ENCODE peak calls at places on chromosomes 5 and 9, in six cellular contexts. R is H1, I is endothelial cell of umbilical vein, O is HCT116, E is HepG2, C is K562. T is an unnamed sample.

GRCh38 chr5:68683632-68684035 is 410.2 kb upstream of the SLC30A5 start:
- DNase-seq in E (no peak), R (no peak), I (no peak), O (peak), C (no peak), T (no peak)

GRCh38 chr9:26165426-26165825 is 487.2 kb upstream of the TUSC1 start:
- DNase-seq in R (no peak), C (no peak), I (no peak), E (no peak), O (no peak), T (no peak)

GRCh38 chr5:134524826-134525686 is at the start of gene JADE2:
- DNase-seq in I (peak), C (peak), O (no peak), E (peak), R (no peak), T (peak)

GRCh38 chr5:14406554-14406849 is 175.1 kb upstream of the OTULINL start:
- DNase-seq in E (no peak), R (no peak), I (peak), C (no peak), O (no peak), T (no peak)

GRCh38 chr9:134171316-134172197 is 7.2 kb upstream of the RNU6ATAC start:
- DNase-seq in C (no peak), O (no peak), R (no peak), E (no peak), I (no peak), T (no peak)

GRCh38 chr5:17805426-17805825 is 171.2 kb downstream of the TAF11L14 start:
- DNase-seq in C (no peak), I (peak), E (no peak), R (no peak), O (no peak), T (no peak)

GRCh38 chr9:8604201-8604600 is 804.6 kb upstream of the DMAC1 start:
- DNase-seq in E (no peak), O (no peak), C (no peak), R (no peak), I (no peak), T (no peak)

GRCh38 chr9:133514475-133515239 is 10.1 kb downstream of the MYMK start:
- DNase-seq in E (no peak), I (no peak), O (no peak), C (no peak), R (no peak), T (no peak)

GRCh38 chr5:96902876-96903275 is 26.6 kb downstream of the ERAP2 start:
- DNase-seq in R (no peak), C (no peak), O (no peak), I (no peak), E (no peak), T (no peak)

GRCh38 chr5:169112016-169112415 is 188.9 kb downstream of the SLIT3 start:
- DNase-seq in C (no peak), I (no peak), R (no peak), O (no peak), E (no peak), T (no peak)

GRCh38 chr9:6538666-6539071 is 106.9 kb downstream of the GLDC start:
- DNase-seq in I (no peak), R (no peak), C (no peak), E (no peak), O (no peak), T (no peak)

GRCh38 chr5:59246470-59247250 is 646.9 kb downstream of the PDE4D start:
- DNase-seq in O (no peak), E (no peak), R (no peak), C (no peak), I (no peak), T (no peak)

GRCh38 chr5:17990168-17990567 is 355.9 kb downstream of the TAF11L14 start:
- DNase-seq in C (no peak), R (no peak), I (no peak), O (no peak), E (no peak), T (no peak)

GRCh38 chr9:131273791-131274673 is 2.3 kb downstream of the FAM78A start:
- DNase-seq in E (no peak), R (no peak), O (no peak), I (peak), C (peak), T (no peak)

GRCh38 chr9:16970321-16970720 is 99.9 kb upstream of the BNC2 start:
- DNase-seq in E (no peak), C (no peak), O (no peak), R (no peak), I (no peak), T (no peak)

GRCh38 chr5:127957183-127957582 is 126.4 kb upstream of the SLC12A2 start:
- DNase-seq in O (no peak), E (peak), I (peak), R (no peak), C (no peak), T (no peak)

GRCh38 chr5:145824040-145824439 is 11.1 kb downstream of the PRELID2 start:
- DNase-seq in I (no peak), R (no peak), O (no peak), C (no peak), E (no peak), T (no peak)

GRCh38 chr9:33818167-33818831 is 1.3 kb downstream of the UBE2R2 start:
- DNase-seq in C (no peak), R (no peak), O (no peak), E (peak), I (no peak), T (no peak)

GRCh38 chr9:14353222-14354056 is 39.5 kb upstream of the NFIB start:
- DNase-seq in I (peak), O (peak), E (peak), C (peak), R (no peak), T (peak)

GRCh38 chr5:167802755-167803431 is 488.6 kb upstream of the WWC1 start:
- DNase-seq in E (no peak), R (peak), I (no peak), O (no peak), C (no peak), T (peak)

GRCh38 chr5:71533614-71534013 is 53.5 kb upstream of the MCCC2 start:
- DNase-seq in O (peak), E (no peak), C (no peak), R (no peak), I (peak), T (no peak)

GRCh38 chr9:3968891-3969290 is 331.0 kb downstream of the GLIS3 start:
- DNase-seq in I (no peak), R (no peak), C (no peak), O (peak), E (peak), T (no peak)

GRCh38 chr9:98550206-98550820 is 158.4 kb downstream of the GABBR2 start:
- DNase-seq in I (no peak), C (no peak), R (no peak), E (no peak), O (no peak), T (no peak)
- TF ChIP-seq POLR2AphosphoS5 in I (no peak), C (no peak), R (no peak), E (no peak), O (no peak), T (no peak)

GRCh38 chr5:132754947-132755346 is 7.7 kb downstream of the CCNI2 start:
- DNase-seq in R (no peak), E (peak), O (no peak), I (peak), C (no peak), T (peak)
- TF ChIP-seq EZH2 in R (no peak), E (no peak), O (no peak), I (no peak), C (no peak), T (no peak)

DNA sequence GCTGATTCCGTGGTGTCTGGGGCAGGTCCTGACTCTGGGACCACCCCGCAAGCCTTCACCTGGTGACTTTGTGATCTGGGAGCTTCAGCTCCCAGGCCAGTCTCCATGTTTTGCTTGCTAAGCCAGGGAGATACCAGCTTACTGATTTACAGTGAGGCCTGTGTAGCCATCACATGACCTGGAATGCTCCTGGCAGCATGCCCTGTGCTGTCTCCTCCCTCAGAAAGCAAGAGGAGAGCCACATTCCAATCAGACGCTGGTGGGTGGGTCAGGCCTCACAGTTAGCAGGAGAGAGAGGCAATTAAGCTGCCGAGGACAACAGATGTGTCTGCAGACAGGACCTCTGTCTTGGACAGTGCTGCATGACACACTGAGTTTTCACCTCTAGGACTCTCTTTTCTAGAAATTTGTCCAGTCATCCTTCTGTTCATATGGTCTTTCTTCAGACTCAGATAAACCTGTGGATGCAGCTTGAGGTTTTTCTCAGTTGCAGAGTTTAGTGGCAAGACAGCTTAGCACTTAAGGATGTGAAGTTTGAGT is 24.4 kb upstream of the GRPEL2 start:
- DNase-seq in R (no peak), O (peak), I (peak), C (peak), E (peak), T (peak)
- TF ChIP-seq POLR2AphosphoS5 in R (no peak), O (peak), I (no peak), C (peak), E (peak), T (no peak)

GRCh38 chr5:84382363-84383295 is 2.1 kb downstream of the EDIL3 start:
- DNase-seq in R (no peak), C (no peak), O (no peak), E (no peak), I (peak), T (peak)

GRCh38 chr5:84385705-84386104 is 1.0 kb upstream of the EDIL3 start:
- DNase-seq in R (no peak), E (no peak), C (no peak), I (no peak), O (no peak), T (no peak)

GRCh38 chr5:84384604-84385575 is at the start of gene EDIL3:
- DNase-seq in I (peak), O (no peak), E (no peak), R (no peak), C (no peak), T (peak)

GRCh38 chr5:84383296-84383815 is 1.3 kb downstream of the EDIL3 start:
- DNase-seq in O (no peak), I (no peak), C (no peak), R (no peak), E (no peak), T (no peak)

DNA sequence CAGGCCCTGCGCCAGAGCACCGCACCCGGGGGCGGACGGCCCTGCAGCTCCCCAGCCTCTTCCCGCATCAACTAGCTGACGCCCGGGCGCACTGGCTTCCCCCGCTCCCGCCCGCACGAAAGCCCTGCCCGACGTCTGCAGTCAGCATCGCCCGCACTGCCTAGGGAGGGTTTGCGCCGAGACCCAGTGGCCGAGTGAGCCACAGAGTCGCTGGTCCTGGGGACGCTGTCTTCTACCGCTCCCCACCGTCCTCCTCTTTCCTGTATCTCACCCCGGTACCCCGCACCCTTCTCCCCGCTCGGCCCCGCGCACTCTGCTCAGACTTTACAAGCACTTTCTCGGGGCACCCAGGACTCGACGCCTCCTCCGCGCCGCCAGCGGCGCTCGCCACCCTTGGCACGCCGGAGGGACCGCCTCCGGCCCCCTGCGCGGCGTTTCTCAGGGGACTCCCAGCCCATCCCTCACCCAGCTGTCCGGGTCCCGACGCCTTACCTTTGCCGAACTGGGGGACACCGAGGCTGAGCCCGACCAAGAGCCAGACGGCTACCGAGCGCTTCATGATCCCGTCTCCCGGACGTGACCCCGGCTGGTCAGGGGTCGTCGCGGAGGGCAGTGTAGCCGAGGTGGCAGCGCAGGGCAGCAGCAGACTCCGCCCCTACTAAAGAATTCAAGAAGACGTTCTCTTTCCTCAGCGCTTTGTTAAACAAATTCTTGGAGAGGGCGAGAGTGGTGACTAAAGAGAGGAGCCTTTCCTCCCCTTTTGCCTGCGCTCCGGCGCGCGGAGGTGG is 670 bp downstream of the EDIL3 start:
- DNase-seq in O (no peak), I (peak), C (no peak), E (no peak), R (peak), T (peak)
- TF ChIP-seq EZH2 in O (no peak), I (no peak), C (no peak), E (no peak), R (peak), T (no peak)

GRCh38 chr5:75532190-75532589 is 20.5 kb downstream of the POLK start:
- DNase-seq in O (no peak), C (no peak), R (no peak), E (no peak), I (no peak), T (no peak)
- TF ChIP-seq POLR2AphosphoS5 in O (no peak), C (no peak), R (no peak), E (no peak), I (no peak), T (no peak)